ENCODE peak calls at places on chromosomes 4 and X, in four cellular contexts. One of them, this sample, is unnamed.

GRCh38 chr4:76780781-76781697 is 116.9 kb downstream of the SOWAHB start:
- DNase-seq in K562: no peak
- DNase-seq in endothelial cell of umbilical vein: no peak
- DNase-seq in GM12878: no peak
- DNase-seq in this sample: no peak

GRCh38 chrX:45445745-45446412 is 245.2 kb upstream of the DIPK2B start:
- DNase-seq in K562: no peak
- DNase-seq in endothelial cell of umbilical vein: peak
- DNase-seq in GM12878: no peak
- DNase-seq in this sample: peak

GRCh38 chr4:5399790-5400421 is 308.5 kb downstream of the EVC2 start:
- DNase-seq in K562: peak
- DNase-seq in endothelial cell of umbilical vein: peak
- DNase-seq in GM12878: no peak
- DNase-seq in this sample: peak

GRCh38 chr4:138095378-138095777 is 146.8 kb downstream of the SLC7A11 start:
- DNase-seq in K562: no peak
- DNase-seq in endothelial cell of umbilical vein: no peak
- DNase-seq in GM12878: no peak
- DNase-seq in this sample: no peak

GRCh38 chrX:118655561-118656246 is 71.7 kb upstream of the IL13RA1 start:
- DNase-seq in K562: no peak
- DNase-seq in endothelial cell of umbilical vein: no peak
- DNase-seq in GM12878: no peak
- DNase-seq in this sample: peak

GRCh38 chr4:169015237-169015636 is 5.2 kb upstream of the CBR4 start:
- DNase-seq in K562: no peak
- DNase-seq in endothelial cell of umbilical vein: no peak
- DNase-seq in GM12878: no peak
- DNase-seq in this sample: no peak

GRCh38 chr4:150065740-150066139 is 12.5 kb upstream of the DCLK2 start:
- DNase-seq in K562: no peak
- DNase-seq in endothelial cell of umbilical vein: no peak
- DNase-seq in GM12878: no peak
- DNase-seq in this sample: no peak

GRCh38 chr4:145132521-145133098 is 34.5 kb downstream of the ABCE1 start:
- DNase-seq in K562: no peak
- DNase-seq in endothelial cell of umbilical vein: peak
- DNase-seq in GM12878: peak
- DNase-seq in this sample: peak

GRCh38 chrX:21972721-21973120 is 32.2 kb downstream of the SMS start:
- DNase-seq in K562: no peak
- DNase-seq in endothelial cell of umbilical vein: peak
- DNase-seq in GM12878: no peak
- DNase-seq in this sample: peak

DNA sequence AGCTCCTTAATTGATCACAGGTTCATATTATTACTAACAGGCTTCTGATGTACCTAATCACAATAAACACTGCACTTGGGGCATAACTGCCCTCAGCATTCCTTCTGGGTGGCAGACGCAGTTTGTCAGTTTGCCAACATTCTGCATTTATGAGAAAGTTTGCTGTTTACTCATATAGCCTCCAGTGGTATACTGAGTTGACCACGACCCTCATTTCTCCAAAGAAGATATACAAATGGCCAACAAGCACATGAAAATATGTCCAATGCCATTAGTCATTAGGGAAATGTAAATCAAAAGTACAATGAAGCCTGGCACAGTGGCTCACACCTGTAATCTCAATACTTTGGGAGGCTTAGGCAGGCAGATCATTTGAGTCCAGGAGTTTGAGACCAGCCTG is 26.3 kb downstream of the EFHC2 start:
- DNase-seq in K562: no peak
- DNase-seq in endothelial cell of umbilical vein: no peak
- DNase-seq in GM12878: no peak
- DNase-seq in this sample: no peak
- TF ChIP-seq FOS in K562: no peak
- TF ChIP-seq FOS in endothelial cell of umbilical vein: no peak
- TF ChIP-seq FOS in GM12878: no peak
- TF ChIP-seq FOS in this sample: no peak

GRCh38 chr4:90951037-90951436 is 823.8 kb downstream of the CCSER1 start:
- DNase-seq in K562: no peak
- DNase-seq in endothelial cell of umbilical vein: peak
- DNase-seq in GM12878: no peak
- DNase-seq in this sample: peak

GRCh38 chr4:90950385-90950841 is 823.2 kb downstream of the CCSER1 start:
- DNase-seq in K562: no peak
- DNase-seq in endothelial cell of umbilical vein: peak
- DNase-seq in GM12878: no peak
- DNase-seq in this sample: no peak
- TF ChIP-seq FOS in K562: no peak
- TF ChIP-seq FOS in endothelial cell of umbilical vein: no peak
- TF ChIP-seq FOS in GM12878: no peak
- TF ChIP-seq FOS in this sample: no peak

GRCh38 chrX:101195442-101196173 is 24.0 kb upstream of the DRP2 start:
- DNase-seq in K562: no peak
- DNase-seq in endothelial cell of umbilical vein: no peak
- DNase-seq in GM12878: no peak
- DNase-seq in this sample: peak

GRCh38 chrX:101190736-101191135 is 28.9 kb upstream of the DRP2 start:
- DNase-seq in K562: no peak
- DNase-seq in endothelial cell of umbilical vein: no peak
- DNase-seq in GM12878: no peak
- DNase-seq in this sample: peak

DNA sequence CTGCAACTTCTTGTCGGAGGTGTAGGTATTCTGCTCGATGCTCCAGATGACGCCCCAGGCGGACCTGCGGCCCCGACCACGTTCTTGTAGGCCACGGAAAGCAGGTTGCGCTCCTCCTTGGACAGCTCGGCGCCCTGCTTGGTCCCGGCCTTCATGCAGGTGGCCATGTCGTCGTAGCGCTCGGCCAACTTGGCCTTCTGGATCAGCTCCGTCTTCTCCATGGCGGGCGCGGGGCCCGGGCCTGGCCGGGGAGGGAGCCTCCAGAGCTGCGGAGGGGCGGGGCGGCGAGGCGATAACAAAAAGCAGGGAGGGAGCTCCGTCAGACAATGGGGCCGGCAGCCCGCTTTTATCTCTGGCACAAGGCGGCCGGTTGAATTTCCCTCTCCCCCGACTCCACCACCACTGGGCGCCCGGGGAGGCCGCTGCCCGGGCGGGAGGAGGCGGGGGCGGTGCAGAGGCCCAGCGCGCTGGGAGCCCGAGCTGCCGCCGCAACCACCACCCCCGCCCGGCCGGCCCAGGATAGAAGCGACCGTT is 28.3 kb upstream of the DRP2 start:
- DNase-seq in K562: peak
- DNase-seq in endothelial cell of umbilical vein: peak
- DNase-seq in GM12878: no peak
- DNase-seq in this sample: no peak
- TF ChIP-seq FOS in K562: no peak
- TF ChIP-seq FOS in endothelial cell of umbilical vein: no peak
- TF ChIP-seq FOS in GM12878: no peak
- TF ChIP-seq FOS in this sample: no peak

DNA sequence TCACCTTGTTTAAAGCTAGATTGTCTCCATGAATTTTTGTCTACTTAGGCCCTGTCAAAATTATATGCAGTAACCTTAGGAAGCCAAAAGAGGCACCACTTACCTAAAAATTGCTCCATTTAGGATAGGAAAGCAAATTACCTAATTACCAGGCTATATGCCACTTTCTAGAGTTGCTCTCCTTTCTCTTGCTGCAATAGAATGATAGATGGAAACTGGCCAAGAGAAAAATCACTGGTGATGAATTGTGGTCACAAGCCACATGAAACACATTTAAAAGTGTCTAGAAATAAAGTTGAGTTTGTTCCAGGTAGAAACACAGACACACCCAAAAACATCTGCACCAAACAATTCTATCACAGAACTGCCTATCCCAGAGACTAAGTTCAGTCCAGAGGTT is 337.8 kb downstream of the PCDH19 start:
- DNase-seq in K562: no peak
- DNase-seq in endothelial cell of umbilical vein: no peak
- DNase-seq in GM12878: no peak
- DNase-seq in this sample: no peak
- TF ChIP-seq FOS in K562: no peak
- TF ChIP-seq FOS in endothelial cell of umbilical vein: no peak
- TF ChIP-seq FOS in GM12878: no peak
- TF ChIP-seq FOS in this sample: no peak

DNA sequence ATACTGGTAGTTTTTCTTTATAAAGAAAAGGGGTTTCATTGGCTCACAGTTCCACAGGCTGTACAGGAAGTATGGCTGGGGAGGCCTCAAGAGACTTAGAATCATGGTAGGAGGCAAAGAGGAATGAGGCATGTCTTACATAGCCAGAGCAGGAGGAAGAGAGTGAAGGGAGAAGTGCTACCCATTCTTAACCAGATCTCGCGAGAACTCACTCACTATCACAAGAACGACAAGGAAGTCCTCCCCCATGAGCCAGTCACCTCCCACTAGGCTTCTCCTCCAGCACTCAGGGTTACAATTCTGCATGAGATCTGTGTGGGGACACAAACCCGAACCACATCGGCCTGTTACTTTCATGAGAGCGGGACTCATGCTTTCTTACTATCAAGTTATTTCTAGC is 240.5 kb downstream of the TENM3 start:
- DNase-seq in K562: no peak
- DNase-seq in endothelial cell of umbilical vein: no peak
- DNase-seq in GM12878: no peak
- DNase-seq in this sample: no peak
- TF ChIP-seq FOS in K562: no peak
- TF ChIP-seq FOS in endothelial cell of umbilical vein: no peak
- TF ChIP-seq FOS in GM12878: no peak
- TF ChIP-seq FOS in this sample: no peak

GRCh38 chrX:107716816-107717700 is 58.5 kb downstream of the TSC22D3 start:
- DNase-seq in K562: no peak
- DNase-seq in endothelial cell of umbilical vein: peak
- DNase-seq in GM12878: peak
- DNase-seq in this sample: peak

GRCh38 chrX:107715331-107716044 is 60.1 kb downstream of the TSC22D3 start:
- DNase-seq in K562: no peak
- DNase-seq in endothelial cell of umbilical vein: no peak
- DNase-seq in GM12878: no peak
- DNase-seq in this sample: peak

GRCh38 chrX:107721318-107721717 is 54.3 kb downstream of the TSC22D3 start:
- DNase-seq in K562: no peak
- DNase-seq in endothelial cell of umbilical vein: no peak
- DNase-seq in GM12878: no peak
- DNase-seq in this sample: no peak

GRCh38 chrX:107716045-107716684 is 59.4 kb downstream of the TSC22D3 start:
- DNase-seq in K562: no peak
- DNase-seq in endothelial cell of umbilical vein: peak
- DNase-seq in GM12878: no peak
- DNase-seq in this sample: peak

GRCh38 chrX:107718156-107718621 is 57.4 kb downstream of the TSC22D3 start:
- DNase-seq in K562: peak
- DNase-seq in endothelial cell of umbilical vein: peak
- DNase-seq in GM12878: no peak
- DNase-seq in this sample: peak
- TF ChIP-seq FOS in K562: no peak
- TF ChIP-seq FOS in endothelial cell of umbilical vein: no peak
- TF ChIP-seq FOS in GM12878: no peak
- TF ChIP-seq FOS in this sample: no peak

GRCh38 chr4:113212613-113213012 is 163.2 kb downstream of the ANK2 start:
- DNase-seq in K562: no peak
- DNase-seq in endothelial cell of umbilical vein: no peak
- DNase-seq in GM12878: no peak
- DNase-seq in this sample: no peak
- TF ChIP-seq FOS in K562: no peak
- TF ChIP-seq FOS in endothelial cell of umbilical vein: no peak
- TF ChIP-seq FOS in GM12878: no peak
- TF ChIP-seq FOS in this sample: no peak